ENCODE peak calls at places on chromosomes 1 and 21, in four cellular contexts. M, Y, A and L are unnamed samples.

GRCh38 chr1:116001739-116002487 is 25.6 kb downstream of the SLC22A15 start:
- DNase-seq in M (no peak), Y (no peak), A (no peak), L (no peak)

GRCh38 chr21:8989883-8990325 is 1531.5 kb upstream of the TPTE start:
- DNase-seq in A (no peak), M (no peak), Y (no peak), L (peak; percentile 65)

GRCh38 chr21:42513151-42513984 is at the start of gene SLC37A1:
- DNase-seq in Y (no peak), M (no peak), A (no peak), L (peak; percentile 81)

GRCh38 chr1:157227700-157228099 is 89.5 kb upstream of the ETV3 start:
- DNase-seq in A (no peak), M (no peak), Y (no peak), L (no peak)

GRCh38 chr1:216617081-216617480 is 106.1 kb downstream of the ESRRG start:
- DNase-seq in Y (no peak), A (no peak), M (no peak), L (no peak)

GRCh38 chr1:6603851-6604558 is 1.3 kb upstream of the KLHL21 start:
- DNase-seq in A (peak; percentile 80), Y (no peak), M (peak; percentile 56), L (peak; percentile 89)

GRCh38 chr1:202815120-202815519 is 4.4 kb downstream of the PCAT6 start:
- DNase-seq in M (no peak), Y (no peak), A (no peak), L (peak; percentile 32)

GRCh38 chr1:14109276-14109635 is 409.3 kb downstream of the PRDM2 start:
- DNase-seq in Y (no peak), M (no peak), A (no peak), L (no peak)

GRCh38 chr1:244344001-244344400 is 107.7 kb downstream of the ADSS2 start:
- DNase-seq in A (no peak), Y (no peak), M (no peak), L (peak; percentile 20)

GRCh38 chr1:241423541-241424479 is 66.8 kb upstream of the RGS7 start:
- DNase-seq in Y (no peak), A (peak; percentile 30), M (no peak), L (peak; percentile 89)

GRCh38 chr1:180229483-180230415 is at the start of gene LHX4:
- DNase-seq in M (no peak), Y (no peak), A (peak; percentile 75), L (peak; percentile 90)

GRCh38 chr1:27971674-27972073 is 11.9 kb downstream of the XKR8 start:
- DNase-seq in M (no peak), Y (no peak), A (no peak), L (no peak)

GRCh38 chr1:30664103-30664755 is 59.2 kb downstream of the MATN1 start:
- DNase-seq in M (no peak), Y (no peak), A (no peak), L (peak; percentile 40)

GRCh38 chr1:44405804-44406743 is 1.0 kb downstream of the RNF220 start:
- DNase-seq in A (no peak), M (no peak), Y (no peak), L (peak; percentile 77)

GRCh38 chr1:155529929-155530328 is 32.7 kb downstream of the ASH1L start:
- DNase-seq in Y (no peak), M (no peak), A (no peak), L (no peak)

GRCh38 chr1:2204384-2205190 is 10.0 kb upstream of the FAAP20 start:
- DNase-seq in Y (no peak), A (peak; percentile 94), M (no peak), L (peak; percentile 97)

GRCh38 chr1:176225911-176226310 is 18.8 kb upstream of the COP1 start:
- DNase-seq in A (no peak), M (no peak), Y (no peak), L (no peak)

GRCh38 chr21:29849735-29850176 is 90.0 kb downstream of the GRIK1 start:
- DNase-seq in M (peak; percentile 19), A (peak; percentile 23), Y (peak; percentile 2), L (peak; percentile 85)

GRCh38 chr1:39394598-39394997 is 96.8 kb upstream of the BMP8A start:
- DNase-seq in A (no peak), Y (no peak), M (no peak), L (peak; percentile 81)

GRCh38 chr1:206469411-206469932 is 804 bp upstream of the IKBKE start:
- DNase-seq in M (no peak), A (no peak), Y (no peak), L (no peak)

GRCh38 chr21:43645414-43645891 is 13.8 kb downstream of the HSF2BP start:
- DNase-seq in A (peak; percentile 67), Y (no peak), M (peak; percentile 59), L (peak; percentile 77)

GRCh38 chr1:226661965-226662364 is 77.1 kb downstream of the ITPKB start:
- DNase-seq in A (no peak), Y (no peak), M (no peak), L (no peak)

GRCh38 chr1:7642781-7643180 is 128.3 kb upstream of the VAMP3 start:
- DNase-seq in A (no peak), Y (no peak), M (no peak), L (no peak)

GRCh38 chr1:33420870-33421775 is 9.8 kb downstream of the PHC2 start:
- DNase-seq in A (peak; percentile 41), Y (no peak), M (no peak), L (no peak)

GRCh38 chr1:159889821-159890252 is 10.1 kb downstream of the CFAP45 start:
- DNase-seq in Y (no peak), A (peak; percentile 88), M (peak; percentile 91), L (no peak)

GRCh38 chr1:966603-967295 is 467 bp downstream of the PLEKHN1 start:
- DNase-seq in A (peak; percentile 96), Y (peak; percentile 52), M (peak; percentile 44), L (peak; percentile 87)

GRCh38 chr1:160284220-160284781 is 632 bp downstream of the PEX19 start:
- DNase-seq in A (peak; percentile 54), Y (no peak), M (peak; percentile 57), L (no peak)

GRCh38 chr1:236948996-236949395 is 55.2 kb downstream of the MT1HL1 start:
- DNase-seq in Y (no peak), M (no peak), A (no peak), L (no peak)